ENCODE peak calls at places on chromosome 9, in seven cellular contexts. O is brain microvascular endothelial cell, V is Peyer's patch, D is ovary, B is mesenchymal stem cell, X is vagina, E is left ventricle myocardium inferior. H is an unnamed sample.

GRCh38 chr9:74742792-74743389 is 144.8 kb downstream of the TRPM6 start:
- DNase-seq in O (peak; percentile 27), V (no peak), D (no peak), B (peak; percentile 30), X (no peak), E (no peak), H (no peak)

GRCh38 chr9:75591972-75592371 is 298.5 kb upstream of the PCSK5 start:
- DNase-seq in O (no peak), V (no peak), D (no peak), B (no peak), X (no peak), E (no peak), H (no peak)

GRCh38 chr9:137606005-137606601 is 617 bp downstream of the ARRDC1 start:
- DNase-seq in O (no peak), V (peak; percentile 74), D (peak; percentile 68), B (no peak), X (peak; percentile 90), E (no peak), H (no peak)

GRCh38 chr9:69671904-69672827 is at the start of gene APBA1:
- DNase-seq in O (peak; percentile 10), V (peak; percentile 71), D (peak; percentile 82), B (peak; percentile 61), X (no peak), E (peak; percentile 75), H (no peak)

GRCh38 chr9:68457803-68458202 is 82.9 kb downstream of the TMEM252 start:
- DNase-seq in O (no peak), V (no peak), D (no peak), B (peak; percentile 26), X (no peak), E (no peak), H (no peak)

GRCh38 chr9:113922160-113922559 is 46.1 kb downstream of the ZNF618 start:
- DNase-seq in O (no peak), V (no peak), D (no peak), B (peak; percentile 16), X (no peak), E (no peak), H (no peak)

GRCh38 chr9:99720455-99721050 is 101.1 kb upstream of the NR4A3 start:
- DNase-seq in O (no peak), V (no peak), D (no peak), B (peak; percentile 28), X (no peak), E (no peak), H (no peak)

GRCh38 chr9:137318976-137319375 is 16.9 kb upstream of the NRARP start:
- DNase-seq in O (peak; percentile 48), V (no peak), D (no peak), B (peak; percentile 53), X (no peak), E (peak; percentile 67), H (no peak)

GRCh38 chr9:71716138-71716909 is 52.0 kb downstream of the CEMIP2 start:
- DNase-seq in O (no peak), V (no peak), D (no peak), B (no peak), X (no peak), E (no peak), H (no peak)

GRCh38 chr9:115595951-115596742 is 478.2 kb upstream of the TNC start:
- DNase-seq in O (peak; percentile 96), V (no peak), D (no peak), B (peak; percentile 86), X (no peak), E (no peak), H (peak; percentile 96)

GRCh38 chr9:137235424-137236237 is 4.9 kb downstream of the SLC34A3 start:
- DNase-seq in O (no peak), V (no peak), D (no peak), B (no peak), X (no peak), E (no peak), H (no peak)

GRCh38 chr9:26656003-26656940 is 236.3 kb downstream of the CAAP1 start:
- DNase-seq in O (peak; percentile 7), V (no peak), D (no peak), B (peak; percentile 1), X (no peak), E (no peak), H (no peak)

GRCh38 chr9:30676642-30677041 is 1707.8 kb upstream of the ACO1 start:
- DNase-seq in O (no peak), V (no peak), D (no peak), B (no peak), X (no peak), E (no peak), H (no peak)

GRCh38 chr9:971901-972511 is 4.4 kb upstream of the DMRT3 start:
- DNase-seq in O (no peak), V (no peak), D (no peak), B (no peak), X (no peak), E (no peak), H (no peak)

GRCh38 chr9:4581031-4581760 is 80.9 kb upstream of the PLPP6 start:
- DNase-seq in O (no peak), V (no peak), D (no peak), B (peak; percentile 39), X (no peak), E (no peak), H (no peak)
- H3K4me3 ChIP-seq in O (no peak overlapping the region), V (no peak overlapping the region), D (no peak overlapping the region), B (no peak overlapping the region), X (no peak overlapping the region), E (no peak overlapping the region), H (no peak overlapping the region)

DNA sequence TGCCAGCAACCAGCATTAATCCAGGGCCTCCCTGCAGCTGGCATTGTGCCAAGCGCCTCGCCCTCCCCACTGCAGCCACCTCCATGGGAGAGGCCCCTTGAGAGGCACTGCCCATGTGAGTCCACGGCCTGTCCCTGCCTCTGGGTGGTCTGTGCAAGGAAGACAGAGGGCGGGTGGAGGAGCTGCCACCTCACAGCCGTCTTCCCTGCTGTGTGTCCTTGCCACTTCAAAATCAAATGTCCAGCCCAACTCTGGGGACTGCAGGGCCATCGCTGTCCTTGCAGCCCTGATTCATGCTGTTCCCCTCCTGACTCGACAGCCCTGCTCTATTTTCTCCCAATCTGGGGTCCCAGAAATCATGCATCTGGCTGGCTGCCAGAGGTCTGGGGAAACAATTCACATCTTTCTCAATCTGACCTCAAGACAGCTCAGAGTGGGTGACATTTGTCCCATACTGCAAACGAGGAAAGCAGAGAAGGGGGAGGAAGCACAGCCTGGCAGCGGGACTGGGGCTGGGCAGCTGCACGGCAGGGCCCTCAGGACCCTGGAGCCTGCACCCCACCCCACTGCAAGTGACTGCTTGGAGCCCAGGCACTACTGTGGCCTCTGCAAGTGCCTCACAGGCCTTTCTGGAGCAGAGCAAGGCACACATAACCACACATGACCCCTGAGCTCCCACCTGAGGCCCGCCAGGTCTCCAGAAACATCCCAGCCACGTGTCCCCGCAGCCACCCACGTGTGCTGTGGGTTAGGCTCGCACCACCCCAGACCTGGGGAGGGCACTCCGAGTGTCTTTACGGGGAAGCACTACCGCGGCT is 15.8 kb downstream of the BRD3OS start:
- DNase-seq in O (no peak), V (no peak), D (no peak), B (no peak), X (no peak), E (no peak), H (no peak)
- H3K36me3 ChIP-seq in O (peaks cover 40% of the 10 kb centered on the region), V (peaks cover 77% of the 10 kb centered on the region), D (no peaks in the 10 kb centered on the region), B (peaks cover 71% of the 10 kb centered on the region), X (peaks cover 83% of the 10 kb centered on the region), E (peaks cover 86% of the 10 kb centered on the region), H (peaks cover 33% of the 10 kb centered on the region)

DNA sequence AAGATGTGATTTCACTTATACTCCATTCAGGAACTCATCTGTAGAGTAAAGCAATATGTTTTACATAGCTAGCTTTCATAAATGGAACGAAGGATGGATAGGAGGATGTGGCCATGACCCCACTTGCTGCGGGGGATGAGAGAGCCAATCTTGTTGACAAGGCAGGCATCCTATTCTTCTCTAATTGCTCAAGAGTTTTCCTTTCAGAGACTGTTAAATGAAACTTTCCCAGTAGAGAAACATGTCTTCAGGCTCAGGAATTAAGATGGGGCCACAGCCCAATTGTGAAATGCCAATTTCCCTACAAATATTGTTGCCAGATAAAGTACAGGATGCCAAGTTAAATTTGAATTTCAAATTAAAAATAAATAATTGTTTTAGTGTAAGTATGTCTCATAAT is 196.2 kb upstream of the TUT7 start:
- DNase-seq in O (no peak), V (no peak), D (no peak), B (no peak), X (no peak), E (no peak), H (peak; percentile 44)
- H3K4me3 ChIP-seq in O (no peak overlapping the region), V (no peak overlapping the region), D (no peak overlapping the region), B (peak overlapping the region; percentile 45), X (no peak overlapping the region), E (no peak overlapping the region), H (no peak overlapping the region)

GRCh38 chr9:120773218-120773617 is 20.0 kb downstream of the FBXW2 start:
- DNase-seq in O (no peak), V (no peak), D (no peak), B (no peak), X (no peak), E (no peak), H (no peak)
- H3K36me3 ChIP-seq in O (peaks cover 61% of the 10 kb centered on the region), V (peaks cover 85% of the 10 kb centered on the region), D (no peaks in the 10 kb centered on the region), B (peaks cover 85% of the 10 kb centered on the region), X (peaks cover 78% of the 10 kb centered on the region), E (peaks cover 93% of the 10 kb centered on the region), H (peaks cover 8% of the 10 kb centered on the region)

DNA sequence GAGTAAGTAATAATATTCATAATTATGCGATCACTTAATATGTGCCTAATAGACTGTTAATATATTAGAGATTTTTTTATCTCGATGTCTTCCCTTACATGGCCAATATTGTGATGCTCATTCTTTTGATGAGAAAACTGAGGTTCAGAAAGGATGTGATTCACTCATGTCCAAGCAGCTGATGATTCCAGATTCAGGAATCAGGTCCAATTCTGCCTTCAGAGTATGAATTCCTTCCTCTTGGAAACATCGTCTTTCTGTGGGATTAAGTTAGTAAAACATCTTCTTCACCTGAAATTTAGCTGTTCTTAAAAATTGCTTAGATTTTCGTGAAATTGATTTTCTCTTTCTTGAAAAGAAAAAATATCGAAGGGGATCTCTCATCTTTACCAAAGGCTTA is 242.5 kb upstream of the RFX3 start:
- DNase-seq in O (no peak), V (no peak), D (no peak), B (no peak), X (no peak), E (no peak), H (no peak)
- H3K4me3 ChIP-seq in O (no peak overlapping the region), V (no peak overlapping the region), D (no peak overlapping the region), B (peak overlapping the region; percentile 46), X (no peak overlapping the region), E (no peak overlapping the region), H (no peak overlapping the region)

GRCh38 chr9:92639791-92640271 is 30.1 kb downstream of the IPPK start:
- DNase-seq in O (no peak), V (no peak), D (no peak), B (no peak), X (peak; percentile 77), E (no peak), H (no peak)
- H3K36me3 ChIP-seq in O (peaks cover 60% of the 10 kb centered on the region), V (peaks cover 77% of the 10 kb centered on the region), D (no peaks in the 10 kb centered on the region), B (peaks cover 96% of the 10 kb centered on the region), X (peaks cover 48% of the 10 kb centered on the region), E (peaks cover 100% of the 10 kb centered on the region), H (peaks cover 37% of the 10 kb centered on the region)